ENCODE peak calls at places on chromosomes 16 and 17, in seven cellular contexts. One of them, this sample, is unnamed.

GRCh38 chr17:15978606-15979005 is 20.9 kb downstream of the ZSWIM7 start:
- DNase-seq in H7: no peak
- DNase-seq in thoracic aorta: no peak
- DNase-seq in ascending aorta: no peak
- DNase-seq in brain microvascular endothelial cell: no peak
- DNase-seq in fibroblast of pulmonary artery: no peak
- DNase-seq in GM06990: no peak
- DNase-seq in this sample: no peak

GRCh38 chr17:9644910-9645751 is at the start of gene USP43:
- DNase-seq in H7: peak; percentile 94
- DNase-seq in thoracic aorta: no peak
- DNase-seq in ascending aorta: no peak
- DNase-seq in brain microvascular endothelial cell: no peak
- DNase-seq in fibroblast of pulmonary artery: no peak
- DNase-seq in GM06990: peak; percentile 29
- DNase-seq in this sample: no peak

GRCh38 chr16:86508028-86508946 is 2.0 kb upstream of the FOXF1 start:
- DNase-seq in H7: peak; percentile 88
- DNase-seq in thoracic aorta: no peak
- DNase-seq in ascending aorta: no peak
- DNase-seq in brain microvascular endothelial cell: no peak
- DNase-seq in fibroblast of pulmonary artery: peak; percentile 25
- DNase-seq in GM06990: no peak
- DNase-seq in this sample: no peak

GRCh38 chr16:78122774-78123315 is 23.4 kb downstream of the WWOX start:
- DNase-seq in H7: peak; percentile 48
- DNase-seq in thoracic aorta: no peak
- DNase-seq in ascending aorta: peak; percentile 69
- DNase-seq in brain microvascular endothelial cell: peak; percentile 10
- DNase-seq in fibroblast of pulmonary artery: peak; percentile 70
- DNase-seq in GM06990: peak; percentile 36
- DNase-seq in this sample: peak; percentile 55

GRCh38 chr17:48391460-48391859 is 38.6 kb downstream of the SKAP1 start:
- DNase-seq in H7: no peak
- DNase-seq in thoracic aorta: no peak
- DNase-seq in ascending aorta: no peak
- DNase-seq in brain microvascular endothelial cell: no peak
- DNase-seq in fibroblast of pulmonary artery: no peak
- DNase-seq in GM06990: no peak
- DNase-seq in this sample: no peak

GRCh38 chr17:49390548-49391324 is 23.9 kb downstream of the PHB1 start:
- DNase-seq in H7: no peak
- DNase-seq in thoracic aorta: no peak
- DNase-seq in ascending aorta: no peak
- DNase-seq in brain microvascular endothelial cell: no peak
- DNase-seq in fibroblast of pulmonary artery: no peak
- DNase-seq in GM06990: peak; percentile 71
- DNase-seq in this sample: no peak

GRCh38 chr16:74984194-74984669 is 691 bp downstream of the WDR59 start:
- DNase-seq in H7: no peak
- DNase-seq in thoracic aorta: no peak
- DNase-seq in ascending aorta: no peak
- DNase-seq in brain microvascular endothelial cell: peak; percentile 4
- DNase-seq in fibroblast of pulmonary artery: peak; percentile 40
- DNase-seq in GM06990: no peak
- DNase-seq in this sample: no peak

GRCh38 chr17:37710344-37710886 is 34.4 kb downstream of the HNF1B start:
- DNase-seq in H7: peak; percentile 77
- DNase-seq in thoracic aorta: no peak
- DNase-seq in ascending aorta: no peak
- DNase-seq in brain microvascular endothelial cell: peak; percentile 88
- DNase-seq in fibroblast of pulmonary artery: peak; percentile 77
- DNase-seq in GM06990: no peak
- DNase-seq in this sample: no peak

GRCh38 chr16:25721439-25721838 is 29.7 kb downstream of the HS3ST4 start:
- DNase-seq in H7: no peak
- DNase-seq in thoracic aorta: no peak
- DNase-seq in ascending aorta: no peak
- DNase-seq in brain microvascular endothelial cell: no peak
- DNase-seq in fibroblast of pulmonary artery: no peak
- DNase-seq in GM06990: no peak
- DNase-seq in this sample: no peak

GRCh38 chr17:59510611-59511010 is 54.8 kb upstream of the DHX40 start:
- DNase-seq in H7: no peak
- DNase-seq in thoracic aorta: no peak
- DNase-seq in ascending aorta: no peak
- DNase-seq in brain microvascular endothelial cell: no peak
- DNase-seq in fibroblast of pulmonary artery: no peak
- DNase-seq in GM06990: no peak
- DNase-seq in this sample: no peak

GRCh38 chr17:76562734-76563148 is 22.9 kb downstream of the PRCD start:
- DNase-seq in H7: no peak
- DNase-seq in thoracic aorta: no peak
- DNase-seq in ascending aorta: no peak
- DNase-seq in brain microvascular endothelial cell: peak; percentile 42
- DNase-seq in fibroblast of pulmonary artery: peak; percentile 87
- DNase-seq in GM06990: no peak
- DNase-seq in this sample: no peak

GRCh38 chr16:64132190-64132589 is 989.7 kb downstream of the CDH11 start:
- DNase-seq in H7: no peak
- DNase-seq in thoracic aorta: no peak
- DNase-seq in ascending aorta: no peak
- DNase-seq in brain microvascular endothelial cell: no peak
- DNase-seq in fibroblast of pulmonary artery: no peak
- DNase-seq in GM06990: no peak
- DNase-seq in this sample: no peak

GRCh38 chr17:82942166-82943130 is 102.6 kb upstream of the ZNF750 start:
- DNase-seq in H7: no peak
- DNase-seq in thoracic aorta: no peak
- DNase-seq in ascending aorta: no peak
- DNase-seq in brain microvascular endothelial cell: no peak
- DNase-seq in fibroblast of pulmonary artery: no peak
- DNase-seq in GM06990: no peak
- DNase-seq in this sample: no peak

GRCh38 chr17:14926526-14927122 is 338.5 kb downstream of the PMP22 start:
- DNase-seq in H7: peak; percentile 47
- DNase-seq in thoracic aorta: no peak
- DNase-seq in ascending aorta: no peak
- DNase-seq in brain microvascular endothelial cell: peak; percentile 58
- DNase-seq in fibroblast of pulmonary artery: peak; percentile 83
- DNase-seq in GM06990: no peak
- DNase-seq in this sample: peak; percentile 56

DNA sequence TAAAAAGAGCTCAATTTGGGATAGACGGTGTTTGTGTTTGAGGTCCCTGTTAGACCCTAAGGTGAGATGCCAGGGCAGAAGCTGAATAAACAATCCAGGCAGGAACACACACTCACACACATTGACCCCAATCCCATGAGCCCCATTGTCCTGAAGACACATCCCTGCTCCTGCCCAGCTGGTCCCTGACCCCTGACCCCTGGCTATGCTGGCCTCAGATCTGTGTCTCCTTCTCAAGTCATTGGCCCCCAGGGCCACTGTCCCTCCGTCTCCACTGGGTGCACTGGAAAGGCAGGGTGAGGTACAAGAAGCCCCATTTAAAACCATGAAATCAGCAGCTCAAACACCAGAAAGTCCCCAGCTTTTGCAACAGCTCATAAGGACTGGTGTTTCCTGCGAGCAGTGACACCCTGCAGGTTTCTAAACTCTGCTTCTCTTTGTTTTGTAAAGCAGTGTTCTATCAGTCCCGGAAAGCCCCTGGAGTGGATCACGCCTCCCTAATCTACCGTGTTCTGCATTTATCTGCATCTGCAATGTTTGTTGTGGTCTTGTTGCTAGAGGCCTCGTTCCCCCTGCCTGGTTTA is 18.0 kb upstream of the ASGR2 start:
- DNase-seq in H7: peak; percentile 90
- DNase-seq in thoracic aorta: no peak
- DNase-seq in ascending aorta: no peak
- DNase-seq in brain microvascular endothelial cell: peak; percentile 17
- DNase-seq in fibroblast of pulmonary artery: peak; percentile 58
- DNase-seq in GM06990: peak; percentile 80
- DNase-seq in this sample: peak; percentile 70
- H3K4me3 ChIP-seq in H7: no peak overlapping the region
- H3K4me3 ChIP-seq in thoracic aorta: no peak overlapping the region
- H3K4me3 ChIP-seq in ascending aorta: no peak overlapping the region
- H3K4me3 ChIP-seq in brain microvascular endothelial cell: no peak overlapping the region
- H3K4me3 ChIP-seq in fibroblast of pulmonary artery: no peak overlapping the region
- H3K4me3 ChIP-seq in GM06990: peak overlapping the region; percentile 10
- H3K4me3 ChIP-seq in this sample: no peak overlapping the region

GRCh38 chr16:89473791-89474414 is 16.5 kb downstream of the ANKRD11 start:
- DNase-seq in H7: no peak
- DNase-seq in thoracic aorta: no peak
- DNase-seq in ascending aorta: no peak
- DNase-seq in brain microvascular endothelial cell: peak; percentile 34
- DNase-seq in fibroblast of pulmonary artery: peak; percentile 68
- DNase-seq in GM06990: no peak
- DNase-seq in this sample: no peak
- H3K4me3 ChIP-seq in H7: no peak overlapping the region
- H3K4me3 ChIP-seq in thoracic aorta: no peak overlapping the region
- H3K4me3 ChIP-seq in ascending aorta: no peak overlapping the region
- H3K4me3 ChIP-seq in brain microvascular endothelial cell: no peak overlapping the region
- H3K4me3 ChIP-seq in fibroblast of pulmonary artery: no peak overlapping the region
- H3K4me3 ChIP-seq in GM06990: no peak overlapping the region
- H3K4me3 ChIP-seq in this sample: no peak overlapping the region

GRCh38 chr16:88428616-88429386 is 24.3 kb upstream of the ZFPM1 start:
- DNase-seq in H7: peak; percentile 65
- DNase-seq in thoracic aorta: no peak
- DNase-seq in ascending aorta: no peak
- DNase-seq in brain microvascular endothelial cell: no peak
- DNase-seq in fibroblast of pulmonary artery: no peak
- DNase-seq in GM06990: no peak
- DNase-seq in this sample: no peak

GRCh38 chr16:88430524-88431446 is 22.3 kb upstream of the ZFPM1 start:
- DNase-seq in H7: peak; percentile 72
- DNase-seq in thoracic aorta: no peak
- DNase-seq in ascending aorta: no peak
- DNase-seq in brain microvascular endothelial cell: peak; percentile 8
- DNase-seq in fibroblast of pulmonary artery: no peak
- DNase-seq in GM06990: peak; percentile 57
- DNase-seq in this sample: peak; percentile 47

GRCh38 chr16:88430185-88430523 is 22.9 kb upstream of the ZFPM1 start:
- DNase-seq in H7: peak; percentile 71
- DNase-seq in thoracic aorta: no peak
- DNase-seq in ascending aorta: no peak
- DNase-seq in brain microvascular endothelial cell: no peak
- DNase-seq in fibroblast of pulmonary artery: no peak
- DNase-seq in GM06990: no peak
- DNase-seq in this sample: no peak

GRCh38 chr16:88428156-88428555 is 24.9 kb upstream of the ZFPM1 start:
- DNase-seq in H7: peak; percentile 70
- DNase-seq in thoracic aorta: no peak
- DNase-seq in ascending aorta: no peak
- DNase-seq in brain microvascular endothelial cell: no peak
- DNase-seq in fibroblast of pulmonary artery: no peak
- DNase-seq in GM06990: no peak
- DNase-seq in this sample: no peak

DNA sequence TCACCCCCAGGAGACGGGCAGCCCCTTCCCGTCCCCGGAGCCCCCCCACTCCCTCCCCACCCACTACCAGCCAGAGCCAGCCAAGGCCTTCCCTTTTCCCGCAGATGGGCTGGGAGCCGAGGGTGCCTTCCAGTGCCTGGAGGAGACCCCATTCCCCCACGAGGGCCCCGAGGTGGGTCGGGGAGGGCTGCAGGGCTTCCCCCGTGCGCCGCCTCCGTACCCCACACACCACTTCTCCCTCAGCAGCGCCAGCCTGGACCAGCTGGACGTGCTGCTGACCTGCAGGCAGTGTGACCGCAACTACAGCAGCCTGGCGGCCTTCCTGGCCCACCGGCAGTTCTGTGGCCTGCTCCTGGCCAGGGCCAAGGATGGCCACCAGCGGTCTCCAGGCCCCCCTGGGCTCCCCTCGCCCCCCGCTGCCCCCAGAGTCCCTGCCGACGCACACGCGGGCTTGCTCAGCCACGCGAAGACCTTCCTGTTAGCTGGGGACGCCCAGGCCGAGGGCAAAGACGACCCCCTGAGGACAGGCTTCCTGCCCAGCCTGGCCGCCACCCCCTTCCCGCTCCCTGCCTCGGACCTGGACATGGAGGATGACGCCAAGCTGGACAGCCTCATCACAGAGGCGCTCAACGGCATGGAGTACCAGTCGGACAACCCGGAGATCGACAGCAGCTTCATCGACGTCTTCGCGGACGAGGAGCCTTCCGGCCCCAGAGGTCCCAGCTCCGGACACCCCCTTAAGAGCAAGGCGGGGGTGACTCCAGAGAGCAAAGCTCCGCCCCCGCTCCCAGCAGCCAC is 23.5 kb upstream of the ZFPM1 start:
- DNase-seq in H7: peak; percentile 68
- DNase-seq in thoracic aorta: no peak
- DNase-seq in ascending aorta: no peak
- DNase-seq in brain microvascular endothelial cell: no peak
- DNase-seq in fibroblast of pulmonary artery: no peak
- DNase-seq in GM06990: no peak
- DNase-seq in this sample: no peak
- H3K4me3 ChIP-seq in H7: no peak overlapping the region
- H3K4me3 ChIP-seq in thoracic aorta: peak overlapping the region; percentile 68
- H3K4me3 ChIP-seq in ascending aorta: peak overlapping the region; percentile 59
- H3K4me3 ChIP-seq in brain microvascular endothelial cell: peak overlapping the region; percentile 37
- H3K4me3 ChIP-seq in fibroblast of pulmonary artery: no peak overlapping the region
- H3K4me3 ChIP-seq in GM06990: peak overlapping the region; percentile 64
- H3K4me3 ChIP-seq in this sample: peak overlapping the region; percentile 37

GRCh38 chr16:83137894-83138293 is 511.1 kb downstream of the CDH13 start:
- DNase-seq in H7: no peak
- DNase-seq in thoracic aorta: no peak
- DNase-seq in ascending aorta: no peak
- DNase-seq in brain microvascular endothelial cell: no peak
- DNase-seq in fibroblast of pulmonary artery: no peak
- DNase-seq in GM06990: no peak
- DNase-seq in this sample: no peak
- H3K4me3 ChIP-seq in H7: no peak overlapping the region
- H3K4me3 ChIP-seq in thoracic aorta: no peak overlapping the region
- H3K4me3 ChIP-seq in ascending aorta: no peak overlapping the region
- H3K4me3 ChIP-seq in brain microvascular endothelial cell: no peak overlapping the region
- H3K4me3 ChIP-seq in fibroblast of pulmonary artery: peak overlapping the region; percentile 55
- H3K4me3 ChIP-seq in GM06990: no peak overlapping the region
- H3K4me3 ChIP-seq in this sample: no peak overlapping the region

GRCh38 chr17:28722413-28723158 is 2.8 kb downstream of the RPL23A start:
- DNase-seq in H7: no peak
- DNase-seq in thoracic aorta: no peak
- DNase-seq in ascending aorta: no peak
- DNase-seq in brain microvascular endothelial cell: no peak
- DNase-seq in fibroblast of pulmonary artery: no peak
- DNase-seq in GM06990: no peak
- DNase-seq in this sample: no peak
- H3K4me3 ChIP-seq in H7: no peak overlapping the region
- H3K4me3 ChIP-seq in thoracic aorta: no peak overlapping the region
- H3K4me3 ChIP-seq in ascending aorta: no peak overlapping the region
- H3K4me3 ChIP-seq in brain microvascular endothelial cell: peak overlapping the region; percentile 24
- H3K4me3 ChIP-seq in fibroblast of pulmonary artery: peak overlapping the region; percentile 12
- H3K4me3 ChIP-seq in GM06990: peak overlapping the region; percentile 99
- H3K4me3 ChIP-seq in this sample: no peak overlapping the region